ENCODE peak calls at places on chromosomes 1 and 21, in eight cellular contexts. U is EL; M is central memory CD4-positive, alpha-beta T cell; S is tibial artery; O is smooth muscle cell of the brain vasculature; W is NCI-H146; D is neural progenitor cell; J is T-cell. B is an unnamed sample.
A peak's percentile ranks its signal among the peaks of the same experiment; 100 is the strongest.

GRCh38 chr1:176241385-176242015 is 34.4 kb upstream of the COP1 start:
- DNase-seq in O (no peak), W (no peak), D (no peak), U (peak; percentile 86), J (no peak), S (no peak), M (no peak), B (no peak)

GRCh38 chr1:168225476-168226190 is at the start of gene SFT2D2:
- DNase-seq in U (peak; percentile 75), O (no peak), D (peak; percentile 73), S (peak; percentile 60), M (peak; percentile 81), J (peak; percentile 77), W (peak; percentile 89), B (peak; percentile 71)

GRCh38 chr1:209389258-209389657 is 194.3 kb upstream of the CAMK1G start:
- DNase-seq in W (no peak), D (no peak), U (peak; percentile 92), O (no peak), S (no peak), J (no peak), M (no peak), B (no peak)

GRCh38 chr21:42258150-42258884 is 39.4 kb downstream of the ABCG1 start:
- DNase-seq in O (no peak), D (peak; percentile 80), M (peak; percentile 73), S (peak; percentile 67), U (peak; percentile 50), J (peak; percentile 83), W (peak; percentile 48), B (peak; percentile 65)

GRCh38 chr1:191913234-191913948 is 244.9 kb upstream of the RGS18 start:
- DNase-seq in M (no peak), U (no peak), O (no peak), S (no peak), W (peak; percentile 5), D (no peak), J (no peak), B (no peak)

GRCh38 chr1:33848205-33848604 is 15.7 kb upstream of the HMGB4 start:
- DNase-seq in M (no peak), J (no peak), D (no peak), O (no peak), W (no peak), S (no peak), U (no peak), B (no peak)

GRCh38 chr1:174726167-174726879 is 273.4 kb upstream of the CACYBP start:
- DNase-seq in J (no peak), D (peak; percentile 39), W (peak; percentile 14), U (peak; percentile 21), M (no peak), S (no peak), O (peak; percentile 13), B (no peak)

GRCh38 chr1:82179162-82179561 is 378.4 kb downstream of the ADGRL2 start:
- DNase-seq in S (no peak), M (no peak), W (no peak), D (no peak), U (no peak), O (no peak), J (no peak), B (no peak)

GRCh38 chr1:33349081-33349759 is 28.3 kb upstream of the A3GALT2 start:
- DNase-seq in S (no peak), M (peak; percentile 33), W (peak; percentile 42), U (peak; percentile 50), O (no peak), D (no peak), J (peak; percentile 41), B (peak; percentile 59)

GRCh38 chr1:7366955-7367665 is 404.0 kb upstream of the VAMP3 start:
- DNase-seq in O (no peak), S (no peak), U (no peak), J (no peak), D (no peak), W (peak; percentile 90), M (no peak), B (no peak)

GRCh38 chr1:32447469-32448185 is 17.2 kb upstream of the ZBTB8B start:
- DNase-seq in S (no peak), D (peak; percentile 94), U (peak; percentile 87), W (no peak), O (peak; percentile 33), M (no peak), J (no peak), B (no peak)

GRCh38 chr1:7789828-7790227 is 5.7 kb downstream of the PER3 start:
- DNase-seq in O (no peak), M (no peak), D (no peak), S (no peak), U (no peak), J (no peak), W (no peak), B (no peak)

GRCh38 chr1:190474587-190475305 is 2.9 kb downstream of the BRINP3 start:
- DNase-seq in U (no peak), W (peak; percentile 25), D (peak; percentile 50), M (no peak), S (no peak), O (no peak), J (no peak), B (no peak)

GRCh38 chr1:25039229-25039628 is 109.2 kb upstream of the RUNX3 start:
- DNase-seq in U (no peak), D (no peak), S (no peak), M (no peak), O (no peak), W (no peak), J (no peak), B (no peak)

GRCh38 chr1:230268371-230269170 is 157.6 kb downstream of the PGBD5 start:
- DNase-seq in D (peak; percentile 78), S (no peak), O (peak; percentile 33), M (no peak), U (peak; percentile 65), W (peak; percentile 89), J (no peak), B (no peak)

GRCh38 chr1:206486995-206487788 is 16.9 kb downstream of the IKBKE start:
- DNase-seq in W (no peak), D (no peak), O (no peak), M (no peak), S (no peak), U (no peak), J (no peak), B (no peak)